ENCODE peak calls at places on chromosomes 1 and 21, in five cellular contexts. H, M, P, O and I are unnamed samples.

GRCh38 chr21:25283720-25284119 is 323.6 kb downstream of the MRPL39 start:
- DNase-seq in P (peak; percentile 36), M (peak; percentile 25), H (no peak), O (no peak), I (peak; percentile 57)

GRCh38 chr1:62361426-62361825 is 42.2 kb upstream of the KANK4 start:
- DNase-seq in O (no peak), M (no peak), P (no peak), H (no peak), I (no peak)

GRCh38 chr1:1910651-1911389 is 4.2 kb upstream of the CALML6 start:
- DNase-seq in P (no peak), O (no peak), M (no peak), H (no peak), I (no peak)

GRCh38 chr1:107991371-107992066 is 26.5 kb upstream of the VAV3 start:
- DNase-seq in O (no peak), H (no peak), M (no peak), P (no peak), I (peak; percentile 37)

GRCh38 chr1:23478896-23479790 is 4.8 kb downstream of the ASAP3 start:
- DNase-seq in O (no peak), H (peak; percentile 87), P (no peak), M (no peak), I (peak; percentile 29)

GRCh38 chr21:42038826-42039425 is 28.8 kb upstream of the ZBTB21 start:
- DNase-seq in O (no peak), P (no peak), H (no peak), M (no peak), I (peak; percentile 40)

GRCh38 chr1:14757260-14757625 is 158.8 kb downstream of the KAZN start:
- DNase-seq in H (no peak), P (no peak), O (no peak), M (no peak), I (no peak)

GRCh38 chr1:218350909-218351616 is 5.9 kb downstream of the TGFB2 start:
- DNase-seq in M (no peak), P (no peak), H (no peak), O (no peak), I (peak; percentile 87)

GRCh38 chr1:179369751-179370341 is 4.1 kb downstream of the AXDND1 start:
- DNase-seq in H (no peak), M (peak; percentile 64), P (peak; percentile 37), O (no peak), I (peak; percentile 67)